ENCODE peak calls at places on chromosome 4, in nine cellular contexts. I is lower leg skin; Z is spleen; P is esophagus squamous epithelium; Q is fibroblast of pulmonary artery; N is Peyer's patch; H is H9; V is CD4-positive, alpha-beta T cell; O is sigmoid colon. A is an unnamed sample.

GRCh38 chr4:153514001-153514526 is 47.9 kb downstream of the TMEM131L start:
- DNase-seq in I (no peak), Z (no peak), P (no peak), Q (peak; percentile 73), N (no peak), H (no peak), V (no peak), O (no peak), A (no peak)

GRCh38 chr4:88697113-88697512 is 516 bp downstream of the NAP1L5 start:
- DNase-seq in I (no peak), Z (no peak), P (no peak), Q (peak; percentile 41), N (no peak), H (no peak), V (no peak), O (peak; percentile 82), A (no peak)

GRCh38 chr4:1249731-1250526 is 999 bp upstream of the CTBP1 start:
- DNase-seq in I (peak; percentile 91), Z (peak; percentile 91), P (no peak), Q (peak; percentile 46), N (peak; percentile 61), H (peak; percentile 49), V (peak; percentile 30), O (peak; percentile 82), A (peak; percentile 84)

GRCh38 chr4:185589067-185589844 is 53.9 kb upstream of the PDLIM3 start:
- DNase-seq in I (peak; percentile 2), Z (no peak), P (no peak), Q (peak; percentile 77), N (no peak), H (no peak), V (no peak), O (no peak), A (no peak)

GRCh38 chr4:96097040-96097607 is 257.2 kb downstream of the PDHA2 start:
- DNase-seq in I (no peak), Z (no peak), P (no peak), Q (peak; percentile 22), N (no peak), H (no peak), V (no peak), O (no peak), A (no peak)

GRCh38 chr4:56979674-56980073 is 978 bp downstream of the POLR2B start:
- DNase-seq in I (peak; percentile 82), Z (no peak), P (no peak), Q (peak; percentile 46), N (peak; percentile 58), H (peak; percentile 32), V (peak; percentile 19), O (no peak), A (no peak)

GRCh38 chr4:169315530-169316306 is 45.0 kb upstream of the SH3RF1 start:
- DNase-seq in I (no peak), Z (no peak), P (no peak), Q (peak; percentile 53), N (no peak), H (no peak), V (no peak), O (no peak), A (no peak)

GRCh38 chr4:7907142-7907541 is 32.5 kb downstream of the AFAP1 start:
- DNase-seq in I (no peak), Z (no peak), P (no peak), Q (no peak), N (no peak), H (no peak), V (no peak), O (no peak), A (no peak)

GRCh38 chr4:82797591-82798081 is 960 bp downstream of the SCD5 start:
- DNase-seq in I (no peak), Z (no peak), P (no peak), Q (no peak), N (no peak), H (peak; percentile 59), V (no peak), O (peak; percentile 75), A (no peak)

GRCh38 chr4:16757080-16757521 is 141.3 kb downstream of the LDB2 start:
- DNase-seq in I (no peak), Z (no peak), P (no peak), Q (peak; percentile 56), N (no peak), H (no peak), V (no peak), O (no peak), A (no peak)

GRCh38 chr4:72948080-72948479 is 121.4 kb downstream of the COX18 start:
- DNase-seq in I (no peak), Z (no peak), P (no peak), Q (no peak), N (no peak), H (no peak), V (no peak), O (no peak), A (no peak)

GRCh38 chr4:72858328-72858727 is 211.2 kb downstream of the COX18 start:
- DNase-seq in I (no peak), Z (no peak), P (no peak), Q (peak; percentile 88), N (no peak), H (no peak), V (no peak), O (no peak), A (no peak)

GRCh38 chr4:100593933-100594332 is 76.1 kb upstream of the EMCN start:
- DNase-seq in I (no peak), Z (no peak), P (no peak), Q (no peak), N (no peak), H (no peak), V (no peak), O (no peak), A (no peak)

GRCh38 chr4:83731609-83732008 is 195.7 kb downstream of the GPAT3 start:
- DNase-seq in I (no peak), Z (no peak), P (no peak), Q (no peak), N (no peak), H (no peak), V (no peak), O (no peak), A (no peak)

DNA sequence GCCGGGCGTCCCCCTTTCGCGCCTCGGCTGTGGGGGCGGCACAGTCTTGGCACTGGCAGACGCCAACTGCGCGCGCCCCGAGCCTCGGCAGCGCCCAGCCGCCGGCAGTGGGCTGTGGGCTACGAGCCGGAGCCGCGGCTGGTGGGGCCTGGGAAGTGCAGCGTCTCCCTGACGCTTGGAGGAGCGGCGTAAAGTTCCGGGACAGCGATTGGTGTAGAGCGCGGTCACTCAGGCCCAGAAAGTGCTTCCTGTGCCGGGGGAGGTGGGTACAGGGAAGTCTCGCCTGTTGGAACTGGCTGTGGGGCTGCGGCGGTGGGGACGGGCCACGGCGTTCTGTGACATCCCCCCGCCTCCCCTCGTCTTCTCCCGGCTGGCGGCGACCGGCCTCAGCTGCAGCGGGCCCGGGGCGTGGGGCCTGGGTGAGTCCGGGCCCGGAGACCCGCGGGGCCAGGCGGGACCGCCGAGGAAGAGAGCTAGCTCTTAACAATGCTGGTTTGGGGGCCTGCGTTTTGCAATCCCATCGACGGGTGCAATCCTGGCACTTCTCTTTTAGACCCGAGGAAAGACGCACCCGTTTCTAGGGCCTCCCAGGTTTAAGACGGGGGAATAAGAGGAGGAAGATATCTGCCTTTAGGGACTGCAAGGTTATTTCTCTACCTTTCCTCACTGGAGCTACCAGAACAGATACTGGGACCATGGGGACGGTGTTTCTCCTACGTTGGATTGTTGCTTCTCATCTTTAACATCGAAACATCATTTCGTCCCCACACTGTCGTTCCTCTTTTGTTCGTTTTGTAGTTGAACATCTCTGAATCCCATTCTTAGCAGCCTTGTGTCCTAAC is at the start of the genes RWDD4 and TRAPPC11:
- DNase-seq in I (peak; percentile 100), Z (peak; percentile 99), P (peak; percentile 79), Q (peak; percentile 99), N (peak; percentile 99), H (peak; percentile 98), V (peak; percentile 95), O (peak; percentile 99), A (peak; percentile 99)
- TF ChIP-seq CTCF in I (no peak), Z (peak; percentile 45), P (peak; percentile 14), Q (peak; percentile 6), N (peak; percentile 53), H (peak; percentile 32), V (no peak), O (peak; percentile 18), A (peak; percentile 56)

DNA sequence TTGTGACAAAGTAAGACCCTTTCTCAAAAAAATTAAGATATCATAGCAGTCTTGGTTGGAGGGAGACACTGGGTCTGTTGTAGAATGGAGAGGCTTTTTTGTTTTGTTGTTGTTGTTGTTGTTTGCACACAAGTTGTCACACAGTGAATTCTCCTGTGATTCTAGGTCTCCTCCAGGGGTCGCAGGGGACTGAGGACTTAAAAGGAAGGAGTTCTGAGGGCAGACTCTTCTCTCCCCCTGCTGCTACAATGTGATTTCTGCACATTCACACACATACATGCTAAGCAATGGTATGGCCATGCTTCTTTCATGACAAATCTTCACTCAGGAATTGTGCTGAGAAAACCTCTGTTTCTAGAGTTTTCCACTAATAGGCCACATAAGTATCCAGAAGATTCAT is 71.1 kb downstream of the ZNF732 start:
- DNase-seq in I (no peak), Z (no peak), P (no peak), Q (no peak), N (no peak), H (no peak), V (no peak), O (no peak), A (no peak)
- TF ChIP-seq CTCF in I (no peak), Z (no peak), P (no peak), Q (no peak), N (no peak), H (no peak), V (no peak), O (no peak), A (no peak)

DNA sequence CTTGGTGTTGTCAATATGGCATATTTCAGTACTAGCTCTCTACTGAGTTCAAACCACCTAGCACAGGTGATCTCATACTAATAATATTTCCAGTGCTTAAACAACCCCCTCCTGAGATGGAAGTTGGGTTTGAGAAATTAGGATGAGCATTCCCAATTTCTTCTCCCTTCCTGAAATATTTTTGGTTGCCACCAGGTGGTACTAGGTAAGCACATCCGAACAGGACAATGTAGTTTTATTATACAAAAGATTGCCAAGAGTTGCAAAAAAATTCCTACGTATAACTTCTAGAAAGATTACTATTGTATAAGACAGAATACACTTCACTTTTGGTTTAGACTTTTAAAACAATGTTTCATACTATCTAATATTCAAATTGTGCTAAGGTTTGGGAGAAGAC is 484.5 kb downstream of the PACRGL start:
- DNase-seq in I (no peak), Z (no peak), P (no peak), Q (no peak), N (no peak), H (no peak), V (no peak), O (no peak), A (no peak)
- TF ChIP-seq CTCF in I (no peak), Z (no peak), P (no peak), Q (no peak), N (no peak), H (peak; percentile 53), V (no peak), O (no peak), A (no peak)

DNA sequence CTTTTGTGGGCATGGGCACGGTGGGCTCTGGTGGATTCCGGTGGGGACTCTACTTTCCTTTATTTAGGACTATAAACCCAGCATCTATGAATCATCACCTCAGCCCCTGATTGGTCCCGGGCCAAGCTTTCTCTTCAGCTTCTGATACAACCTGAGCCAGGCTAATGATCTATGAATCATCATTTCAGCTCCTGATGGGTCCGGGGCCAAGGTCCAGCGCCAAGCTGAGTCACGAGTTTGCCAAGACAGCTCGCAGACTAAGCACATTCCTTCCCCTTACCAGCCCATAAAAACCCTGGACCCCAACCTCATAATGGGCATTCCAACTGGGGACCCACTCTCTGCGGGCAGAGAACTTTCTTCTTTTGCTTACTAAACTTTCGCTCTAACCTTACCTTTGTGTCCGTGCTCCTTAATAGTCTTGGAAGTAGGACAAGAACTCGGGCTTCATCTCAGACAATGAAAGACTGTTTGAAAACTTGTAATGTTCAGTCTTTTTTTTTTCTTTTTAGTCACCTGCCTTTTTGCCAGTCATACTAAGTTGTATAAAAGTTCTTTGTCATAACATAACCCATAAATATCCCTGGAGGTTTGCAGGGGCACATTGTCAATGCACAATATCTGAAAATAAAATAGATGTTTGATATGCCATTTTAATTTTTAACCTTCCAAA is 904.9 kb upstream of the EPHA5 start:
- DNase-seq in I (no peak), Z (peak; percentile 37), P (no peak), Q (peak; percentile 83), N (peak; percentile 61), H (no peak), V (no peak), O (no peak), A (peak; percentile 79)
- TF ChIP-seq CTCF in I (no peak), Z (no peak), P (no peak), Q (no peak), N (no peak), H (no peak), V (no peak), O (no peak), A (no peak)